ENCODE peak calls at places on chromosomes 11 and 22, in six cellular contexts. Q is sigmoid colon, X is mammary epithelial cell, I is tibial nerve, B is cardiac muscle cell, T is Peyer's patch. P is an unnamed sample.

GRCh38 chr22:16568425-16568758 is 24.2 kb downstream of the CCT8L2 start:
- DNase-seq in Q (no peak), X (no peak), I (no peak), B (no peak), T (no peak), P (no peak)

GRCh38 chr11:14356342-14356741 is 2.6 kb downstream of the RRAS2 start:
- DNase-seq in Q (no peak), X (no peak), I (no peak), B (no peak), T (no peak), P (no peak)

GRCh38 chr11:127632546-127632945 is 632.0 kb upstream of the KIRREL3 start:
- DNase-seq in Q (no peak), X (no peak), I (no peak), B (no peak), T (no peak), P (no peak)

GRCh38 chr11:5011254-5011653 is 16.6 kb downstream of the OR51L1 start:
- DNase-seq in Q (no peak), X (no peak), I (no peak), B (no peak), T (no peak), P (no peak)

GRCh38 chr11:45294499-45294898 is 8.4 kb upstream of the SYT13 start:
- DNase-seq in Q (no peak), X (no peak), I (no peak), B (no peak), T (no peak), P (no peak)

GRCh38 chr11:132943737-132944556 is 588.4 kb downstream of the OPCML start:
- DNase-seq in Q (no peak), X (no peak), I (no peak), B (peak), T (no peak), P (no peak)

GRCh38 chr11:61095022-61095421 is 7.3 kb upstream of the CD5 start:
- DNase-seq in Q (no peak), X (no peak), I (no peak), B (no peak), T (peak), P (no peak)

GRCh38 chr11:122333476-122333875 is 217.5 kb upstream of the BLID start:
- DNase-seq in Q (no peak), X (no peak), I (no peak), B (no peak), T (no peak), P (no peak)

GRCh38 chr11:77636738-77637344 is 753 bp downstream of the CLNS1A start:
- DNase-seq in Q (no peak), X (no peak), I (no peak), B (peak), T (no peak), P (no peak)

GRCh38 chr11:130188047-130188446 is 28.5 kb downstream of the ST14 start:
- DNase-seq in Q (no peak), X (no peak), I (no peak), B (no peak), T (no peak), P (no peak)

GRCh38 chr11:21072517-21072916 is 403.1 kb downstream of the NELL1 start:
- DNase-seq in Q (no peak), X (no peak), I (no peak), B (no peak), T (no peak), P (no peak)

GRCh38 chr11:1157645-1158591 is at the start of gene MUC5AC:
- DNase-seq in Q (no peak), X (no peak), I (no peak), B (no peak), T (peak), P (no peak)

GRCh38 chr22:43851058-43851978 is 11.0 kb downstream of the SULT4A1 start:
- DNase-seq in Q (peak), X (no peak), I (no peak), B (no peak), T (no peak), P (no peak)

GRCh38 chr11:88596786-88597185 is 259.2 kb upstream of the CTSC start:
- DNase-seq in Q (no peak), X (peak), I (no peak), B (no peak), T (no peak), P (no peak)

GRCh38 chr11:131889146-131889577 is 518.7 kb downstream of the NTM start:
- DNase-seq in Q (no peak), X (peak), I (no peak), B (peak), T (no peak), P (no peak)

GRCh38 chr11:11956006-11956405 is 52.4 kb downstream of the DKK3 start:
- DNase-seq in Q (no peak), X (no peak), I (no peak), B (no peak), T (no peak), P (no peak)

GRCh38 chr22:37647928-37648327 is 8.5 kb downstream of the SH3BP1 start:
- DNase-seq in Q (no peak), X (no peak), I (no peak), B (no peak), T (no peak), P (no peak)

GRCh38 chr22:49532831-49533802 is 294.6 kb downstream of the BRD1 start:
- DNase-seq in Q (peak), X (no peak), I (no peak), B (no peak), T (no peak), P (no peak)

GRCh38 chr11:1570896-1571759 is 943 bp downstream of the DUSP8 start:
- DNase-seq in Q (peak), X (no peak), I (no peak), B (no peak), T (peak), P (no peak)

GRCh38 chr11:64455436-64456261 is 96.7 kb downstream of the RPS6KA4 start:
- DNase-seq in Q (peak), X (no peak), I (no peak), B (no peak), T (no peak), P (no peak)

GRCh38 chr11:46737699-46738098 is 18.7 kb downstream of the F2 start:
- DNase-seq in Q (no peak), X (no peak), I (no peak), B (no peak), T (no peak), P (no peak)

GRCh38 chr11:130737866-130738431 is 178.3 kb downstream of the SNX19 start:
- DNase-seq in Q (peak), X (no peak), I (no peak), B (peak), T (no peak), P (no peak)

GRCh38 chr11:66293352-66293751 is 1.7 kb downstream of the TMEM151A start:
- DNase-seq in Q (no peak), X (no peak), I (no peak), B (no peak), T (no peak), P (no peak)

GRCh38 chr11:12235945-12236743 is 125.8 kb downstream of the MICAL2 start:
- DNase-seq in Q (no peak), X (peak), I (peak), B (peak), T (no peak), P (peak)

GRCh38 chr11:61555978-61556377 is 24.9 kb downstream of the SYT7 start:
- DNase-seq in Q (no peak), X (peak), I (no peak), B (no peak), T (no peak), P (no peak)

GRCh38 chr22:23539135-23539838 is 40.8 kb downstream of the IGLL1 start:
- DNase-seq in Q (peak), X (peak), I (peak), B (peak), T (peak), P (peak)

GRCh38 chr22:24411256-24412004 is 16.0 kb upstream of the ADORA2A start:
- DNase-seq in Q (no peak), X (no peak), I (no peak), B (no peak), T (no peak), P (no peak)

GRCh38 chr11:2955896-2956476 is 26.8 kb upstream of the PHLDA2 start:
- DNase-seq in Q (no peak), X (no peak), I (no peak), B (no peak), T (no peak), P (no peak)

GRCh38 chr11:127493330-127493729 is 492.8 kb upstream of the KIRREL3 start:
- DNase-seq in Q (no peak), X (peak), I (no peak), B (peak), T (no peak), P (no peak)

GRCh38 chr22:26702906-26703830 is 45.8 kb downstream of the MIAT start:
- DNase-seq in Q (no peak), X (peak), I (no peak), B (no peak), T (no peak), P (no peak)

GRCh38 chr11:118923721-118924587 is 1.8 kb downstream of the BCL9L start:
- DNase-seq in Q (peak), X (peak), I (no peak), B (no peak), T (no peak), P (no peak)

GRCh38 chr11:75597636-75598035 is 35.6 kb downstream of the SERPINH1 start:
- DNase-seq in Q (no peak), X (peak), I (no peak), B (peak), T (no peak), P (no peak)

DNA sequence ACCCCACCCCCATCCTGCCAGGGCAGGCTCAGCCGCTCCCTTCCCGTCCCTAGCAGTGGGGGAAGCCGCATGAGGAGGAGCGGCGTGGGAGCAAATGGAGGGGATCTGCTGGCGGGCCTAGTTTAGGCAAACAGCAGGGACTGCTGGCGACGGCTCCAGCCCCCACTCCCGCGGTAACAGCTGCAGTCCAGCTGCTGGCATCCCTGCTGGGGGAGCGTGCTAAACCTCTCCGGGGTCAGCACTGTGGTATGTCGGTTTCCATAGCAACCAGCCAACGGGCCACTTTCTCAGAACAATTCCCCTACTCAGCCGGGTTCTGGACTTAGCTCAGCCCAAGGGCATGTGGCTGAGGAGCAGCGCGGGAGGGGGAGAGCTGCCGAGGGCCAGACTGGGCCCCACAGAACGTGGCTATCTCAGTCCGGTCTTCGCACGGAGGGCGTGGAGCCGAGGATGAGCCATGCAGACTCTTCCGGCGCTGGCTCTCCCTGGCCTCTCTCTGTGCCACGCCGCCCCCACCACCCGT is 98.8 kb downstream of the PKNOX2 start:
- DNase-seq in Q (peak), X (peak), I (peak), B (peak), T (peak), P (peak)
- H3K27ac ChIP-seq in Q (peak), X (no peak), I (peak), B (no peak), T (peak), P (peak)

DNA sequence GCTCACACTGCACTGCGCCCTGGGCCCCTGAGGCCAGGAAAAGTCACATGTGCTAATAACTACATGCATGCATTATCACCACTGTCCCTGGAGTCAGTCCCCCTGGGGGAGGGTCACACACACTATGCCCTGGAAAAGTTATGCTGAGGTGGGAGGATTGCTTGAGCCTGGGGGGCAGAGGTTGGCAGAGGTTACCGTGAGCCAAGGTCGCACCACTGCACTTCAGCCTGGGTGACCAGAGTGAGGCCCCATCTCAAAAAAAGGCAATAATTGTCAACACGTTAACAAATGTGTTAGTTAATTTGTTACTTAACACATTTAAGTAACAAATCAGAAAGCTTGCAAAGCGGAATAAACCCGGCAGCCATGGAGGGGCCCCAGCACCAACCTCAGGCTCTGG is 13.3 kb upstream of the SEC14L6 start:
- DNase-seq in Q (no peak), X (no peak), I (no peak), B (no peak), T (no peak), P (no peak)
- H3K4me3 ChIP-seq in Q (no peak), X (no peak), I (no peak), B (no peak), T (no peak), P (no peak)

DNA sequence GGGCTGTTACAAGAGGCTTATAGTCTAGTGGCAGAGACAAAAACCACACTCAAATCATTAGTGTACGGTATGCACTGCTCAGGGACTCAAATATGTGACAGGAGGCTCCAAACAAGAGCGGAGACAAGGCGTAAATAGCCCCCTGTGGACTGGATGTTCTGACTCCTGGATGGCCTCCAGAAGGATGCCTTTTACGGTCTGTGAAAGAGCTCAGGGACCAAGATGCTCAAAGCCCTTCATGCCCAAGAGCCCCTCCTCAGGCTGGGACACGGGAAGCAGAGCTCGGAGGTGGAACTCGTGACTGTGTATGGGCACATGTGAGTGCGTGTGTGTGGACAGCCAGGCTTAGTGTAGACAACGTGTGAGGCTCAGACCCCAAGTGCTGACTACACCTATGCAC is 9.7 kb downstream of the PPM1F start:
- DNase-seq in Q (peak), X (no peak), I (peak), B (no peak), T (no peak), P (no peak)
- H3K27ac ChIP-seq in Q (peak), X (no peak), I (peak), B (no peak), T (peak), P (peak)

GRCh38 chr22:38869663-38870062 is 2.4 kb downstream of the CBX6 start:
- DNase-seq in Q (peak), X (no peak), I (no peak), B (no peak), T (no peak), P (no peak)
- H3K4me3 ChIP-seq in Q (no peak), X (no peak), I (no peak), B (no peak), T (no peak), P (no peak)

DNA sequence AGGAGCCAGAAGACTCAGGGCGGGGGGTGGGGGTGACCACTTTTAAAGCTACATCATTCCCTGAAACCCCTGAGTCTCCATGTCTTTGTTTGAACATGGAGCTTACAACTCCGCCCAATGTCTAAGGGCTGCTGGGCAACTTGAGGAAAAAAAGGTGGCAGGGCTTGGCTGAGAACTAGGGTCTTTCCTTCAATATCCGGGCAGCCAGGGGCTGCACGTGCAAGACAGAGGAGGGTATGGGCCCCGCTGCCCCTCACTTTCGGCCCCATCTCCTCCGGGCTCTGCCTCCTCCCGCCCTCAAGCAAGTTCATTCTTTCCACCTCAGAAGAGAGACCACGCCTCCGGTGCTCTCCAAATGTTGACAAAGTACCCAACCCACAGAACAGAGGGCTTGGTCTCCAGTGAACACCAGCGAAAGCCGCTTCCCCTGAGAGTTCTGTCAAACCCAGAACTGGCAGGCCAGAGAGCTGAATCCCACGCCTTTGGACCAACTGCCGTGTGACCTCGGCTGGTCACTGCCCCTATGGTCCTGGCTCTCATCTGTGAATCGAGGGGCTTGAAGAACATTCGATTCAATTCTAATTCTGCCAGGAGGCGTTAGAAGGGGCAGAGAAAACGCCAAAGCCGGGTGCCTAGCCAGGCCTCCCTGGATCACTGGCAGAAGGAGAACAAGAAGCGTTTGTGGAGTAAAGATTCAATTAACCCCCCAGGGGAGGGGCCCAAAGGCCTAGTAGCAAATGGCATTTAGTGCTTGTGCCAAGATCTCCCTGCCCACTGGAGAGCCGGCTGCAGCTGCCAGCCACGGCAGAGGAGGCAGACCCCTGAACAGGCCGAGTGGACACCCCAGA is 7.3 kb downstream of the PDGFB start:
- DNase-seq in Q (no peak), X (no peak), I (no peak), B (no peak), T (no peak), P (no peak)
- H3K27ac ChIP-seq in Q (peak), X (no peak), I (peak), B (peak), T (peak), P (peak)

GRCh38 chr22:25447689-25448434 is 116.6 kb upstream of the GRK3 start:
- DNase-seq in Q (peak), X (peak), I (peak), B (peak), T (peak), P (peak)
- H3K4me3 ChIP-seq in Q (peak), X (peak), I (peak), B (peak), T (peak), P (peak)

DNA sequence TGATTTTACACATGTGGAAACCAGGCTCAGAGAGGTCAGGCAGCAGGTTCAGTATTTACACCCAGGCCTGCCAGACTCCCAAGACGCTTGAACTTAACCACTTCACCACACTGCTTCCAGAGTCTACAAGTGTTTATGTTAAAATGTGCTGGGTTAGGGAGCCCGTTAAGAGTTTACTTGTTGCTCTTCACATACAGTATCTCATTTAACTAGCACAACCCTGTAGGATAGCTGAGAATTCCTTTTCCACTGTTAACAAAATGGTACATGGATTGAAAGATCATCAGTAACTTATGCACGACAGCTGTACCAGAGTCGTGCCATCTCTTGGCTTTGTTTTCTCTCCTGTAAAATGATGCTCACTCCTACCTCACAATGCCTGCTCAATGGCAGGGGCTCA is 2.9 kb downstream of the SMCO4 start:
- DNase-seq in Q (no peak), X (no peak), I (no peak), B (no peak), T (no peak), P (no peak)
- H3K27ac ChIP-seq in Q (no peak), X (no peak), I (no peak), B (no peak), T (no peak), P (no peak)

GRCh38 chr22:45102896-45103420 is 60.8 kb upstream of the NUP50 start:
- DNase-seq in Q (no peak), X (no peak), I (no peak), B (no peak), T (no peak), P (no peak)

GRCh38 chr22:45097061-45097460 is 66.7 kb upstream of the NUP50 start:
- DNase-seq in Q (no peak), X (no peak), I (no peak), B (no peak), T (no peak), P (no peak)

GRCh38 chr22:45101828-45102227 is 61.9 kb upstream of the NUP50 start:
- DNase-seq in Q (peak), X (peak), I (peak), B (peak), T (peak), P (peak)

GRCh38 chr22:45098056-45098455 is 65.7 kb upstream of the NUP50 start:
- DNase-seq in Q (no peak), X (no peak), I (no peak), B (no peak), T (no peak), P (no peak)

DNA sequence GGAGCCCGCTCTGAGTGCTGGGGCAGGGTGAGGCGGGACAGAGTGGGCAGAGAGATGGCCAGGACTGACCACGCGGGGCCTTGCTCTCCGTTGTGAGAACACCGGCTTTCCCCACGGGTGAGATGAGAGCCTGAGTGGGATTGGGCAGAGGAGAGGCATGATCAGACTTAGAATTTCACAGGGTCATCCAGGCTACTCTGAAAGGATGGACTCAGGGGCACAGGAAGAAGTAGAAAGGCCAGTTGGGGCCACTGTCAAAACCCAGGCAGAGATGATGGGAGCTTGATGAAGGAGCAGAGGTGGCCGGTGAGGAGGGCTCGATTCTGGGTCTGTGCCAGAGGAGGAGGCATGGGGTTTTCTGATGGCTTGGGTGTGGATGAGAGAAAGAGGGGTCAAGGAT is 63.8 kb upstream of the NUP50 start:
- DNase-seq in Q (no peak), X (no peak), I (no peak), B (no peak), T (no peak), P (no peak)
- H3K4me3 ChIP-seq in Q (no peak), X (no peak), I (no peak), B (no peak), T (no peak), P (no peak)